ENCODE peak calls at places on chromosomes 11 and 22, in seven cellular contexts. I is heart left ventricle; Q is psoas muscle; L is activated T-cell treated with anti-CD3 and anti-CD28 coated beads, Interleukin-2, amount 50 U/mL, for 4 hours; W is stimulated activated effector memory CD8-positive, alpha-beta T cell treated with anti-CD3 and anti-CD28 coated beads, Interleukin-12 subunit alpha, Interleukin-12 subunit beta, amount 100 ng/mL, for 72 hours; R is lower lobe of right lung; G is heart right ventricle. E is an unnamed sample.

GRCh38 chr11:10916674-10917073 is 58.8 kb upstream of the ZBED5 start:
- ATAC-seq in I (no peak), Q (peak), L (no peak), W (peak), R (no peak), G (no peak), E (peak)

GRCh38 chr11:7688238-7688826 is 15.0 kb upstream of the CYB5R2 start:
- ATAC-seq in I (no peak), Q (no peak), L (no peak), W (no peak), R (peak), G (no peak), E (no peak)

GRCh38 chr22:36913431-36914382 is at the start of gene CSF2RB:
- ATAC-seq in I (peak), Q (peak), L (no peak), W (no peak), R (peak), G (peak), E (no peak)

GRCh38 chr11:57426754-57427691 is at the start of gene SLC43A3:
- ATAC-seq in I (peak), Q (peak), L (peak), W (peak), R (peak), G (peak), E (peak)

GRCh38 chr11:86704710-86705109 is 32.3 kb upstream of the ME3 start:
- ATAC-seq in I (no peak), Q (no peak), L (no peak), W (no peak), R (peak), G (no peak), E (no peak)

GRCh38 chr11:68331338-68331947 is 19.1 kb downstream of the LRP5 start:
- ATAC-seq in I (peak), Q (no peak), L (peak), W (no peak), R (no peak), G (peak), E (no peak)

GRCh38 chr11:26191193-26191592 is 140.7 kb upstream of the ANO3 start:
- ATAC-seq in I (no peak), Q (no peak), L (no peak), W (no peak), R (no peak), G (no peak), E (no peak)

GRCh38 chr11:95563173-95563572 is 226.4 kb downstream of the FAM76B start:
- ATAC-seq in I (no peak), Q (no peak), L (no peak), W (no peak), R (no peak), G (no peak), E (no peak)

GRCh38 chr11:93570759-93571413 is 27.7 kb upstream of the SMCO4 start:
- ATAC-seq in I (peak), Q (peak), L (no peak), W (no peak), R (peak), G (peak), E (no peak)

GRCh38 chr11:72833792-72834501 is 19.7 kb downstream of the ATG16L2 start:
- ATAC-seq in I (peak), Q (peak), L (no peak), W (no peak), R (no peak), G (peak), E (no peak)

GRCh38 chr11:69817265-69818236 is 1.7 kb downstream of the FGF3 start:
- ATAC-seq in I (no peak), Q (no peak), L (no peak), W (no peak), R (no peak), G (peak), E (no peak)

GRCh38 chr11:8328231-8328794 is 64.6 kb upstream of the LMO1 start:
- ATAC-seq in I (no peak), Q (no peak), L (peak), W (no peak), R (no peak), G (no peak), E (no peak)